ENCODE peak calls at places on chromosomes 13 and 19, in seven cellular contexts. B, F, M, E, C, H and K are unnamed samples. For H3K4me1 and H3K36me3, the result is how much of the 10 kb centered on the place peaks cover.

GRCh38 chr13:46172531-46172991 is 9.4 kb downstream of the LCP1 start:
- DNase-seq in E (peak), H (no peak), B (no peak), M (peak), F (no peak), C (peak), K (peak)

GRCh38 chr13:99590519-99591011 is 89.3 kb downstream of the TM9SF2 start:
- DNase-seq in M (no peak), F (no peak), C (no peak), E (no peak), H (no peak), B (no peak), K (no peak)

GRCh38 chr19:43826787-43827754 is at the start of gene ZNF283:
- DNase-seq in M (peak), C (peak), E (peak), F (peak), H (peak), B (peak), K (peak)

GRCh38 chr13:48536851-48537250 is 4.0 kb upstream of the RCBTB2 start:
- DNase-seq in B (no peak), C (no peak), H (no peak), M (no peak), E (no peak), F (no peak), K (no peak)

GRCh38 chr13:78317030-78317429 is 286.3 kb downstream of the POU4F1 start:
- DNase-seq in H (peak), C (no peak), M (no peak), F (no peak), B (no peak), E (no peak), K (no peak)

GRCh38 chr13:38866649-38867048 is 124.0 kb downstream of the STOML3 start:
- DNase-seq in F (no peak), H (no peak), C (no peak), M (no peak), B (no peak), E (no peak), K (peak)

GRCh38 chr19:19405919-19406877 is 723 bp downstream of the GATAD2A start:
- DNase-seq in H (peak), M (peak), E (peak), F (peak), B (peak), C (no peak), K (no peak)

GRCh38 chr13:32791545-32792172 is 205.4 kb downstream of the PDS5B start:
- DNase-seq in H (no peak), E (peak), F (no peak), C (no peak), M (no peak), B (no peak), K (no peak)

GRCh38 chr19:49145485-49146407 is 9.4 kb downstream of the HRC start:
- DNase-seq in C (peak), M (peak), E (peak), B (peak), F (peak), H (peak), K (peak)

GRCh38 chr13:108551674-108552073 is 77.7 kb upstream of the MYO16 start:
- DNase-seq in H (no peak), M (no peak), C (no peak), E (no peak), B (no peak), F (no peak), K (no peak)

GRCh38 chr19:10033614-10034013 is 20.3 kb downstream of the RDH8 start:
- DNase-seq in B (no peak), F (no peak), H (no peak), C (no peak), M (no peak), E (no peak), K (peak)

GRCh38 chr19:54178581-54179261 is 5.8 kb upstream of the TMC4 start:
- DNase-seq in H (no peak), C (no peak), B (no peak), E (peak), F (no peak), M (peak), K (no peak)

GRCh38 chr19:16325671-16326400 is 1.2 kb downstream of the KLF2 start:
- DNase-seq in H (peak), C (peak), B (peak), E (peak), M (peak), F (peak), K (no peak)

GRCh38 chr19:7196721-7197168 is 97.5 kb downstream of the INSR start:
- DNase-seq in B (peak), H (peak), E (no peak), M (no peak), C (no peak), F (no peak), K (no peak)

GRCh38 chr19:39112338-39112890 is 13.2 kb upstream of the PAK4 start:
- DNase-seq in C (no peak), E (no peak), M (no peak), H (no peak), B (no peak), F (no peak), K (peak)

GRCh38 chr19:35061583-35062373 is 20.3 kb downstream of the HPN start:
- DNase-seq in E (no peak), F (no peak), H (no peak), B (no peak), C (no peak), M (no peak), K (no peak)

GRCh38 chr19:1102407-1103106 is 1.2 kb upstream of the GPX4 start:
- DNase-seq in C (no peak), B (peak), H (peak), F (no peak), E (no peak), M (no peak), K (peak)

GRCh38 chr19:49333426-49334288 is 1.5 kb upstream of the CD37 start:
- DNase-seq in F (no peak), B (peak), M (peak), C (peak), H (no peak), E (peak), K (peak)

GRCh38 chr19:42274065-42274682 is 5.1 kb downstream of the CIC start:
- DNase-seq in M (peak), C (no peak), B (peak), F (peak), E (no peak), H (peak), K (no peak)

GRCh38 chr19:5693195-5694166 is 3.4 kb downstream of the RPL36 start:
- DNase-seq in C (no peak), M (peak), H (peak), B (no peak), E (no peak), F (no peak), K (no peak)
- H3K4me1 ChIP-seq in C (under half), M (half or more), H (under half), B (under half), E (under half), F (under half), K (under half)

DNA sequence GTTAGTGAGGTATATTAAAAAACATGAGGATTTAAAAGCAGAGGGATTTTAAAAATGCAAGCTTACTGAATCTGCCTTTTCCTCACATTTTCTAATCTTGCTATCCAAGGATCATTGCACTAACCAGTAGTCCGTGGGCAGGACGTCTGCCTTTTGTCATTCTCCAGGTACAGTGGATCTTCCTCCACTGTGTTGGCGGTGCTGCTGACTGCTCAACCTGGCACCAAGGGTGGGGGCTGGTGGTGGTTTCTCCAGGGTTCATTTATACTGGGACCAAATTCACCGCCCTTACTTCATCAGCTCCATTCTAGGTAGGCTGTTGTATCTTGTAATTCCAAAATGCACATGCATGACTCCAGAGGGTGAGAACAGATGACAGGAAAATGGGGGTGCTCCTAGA is 169.3 kb downstream of the STK24 start:
- DNase-seq in E (no peak), M (no peak), F (no peak), H (no peak), B (no peak), C (no peak), K (no peak)
- H3K36me3 ChIP-seq in E (under half), M (under half), F (under half), H (under half), B (under half), C (under half), K (under half)

DNA sequence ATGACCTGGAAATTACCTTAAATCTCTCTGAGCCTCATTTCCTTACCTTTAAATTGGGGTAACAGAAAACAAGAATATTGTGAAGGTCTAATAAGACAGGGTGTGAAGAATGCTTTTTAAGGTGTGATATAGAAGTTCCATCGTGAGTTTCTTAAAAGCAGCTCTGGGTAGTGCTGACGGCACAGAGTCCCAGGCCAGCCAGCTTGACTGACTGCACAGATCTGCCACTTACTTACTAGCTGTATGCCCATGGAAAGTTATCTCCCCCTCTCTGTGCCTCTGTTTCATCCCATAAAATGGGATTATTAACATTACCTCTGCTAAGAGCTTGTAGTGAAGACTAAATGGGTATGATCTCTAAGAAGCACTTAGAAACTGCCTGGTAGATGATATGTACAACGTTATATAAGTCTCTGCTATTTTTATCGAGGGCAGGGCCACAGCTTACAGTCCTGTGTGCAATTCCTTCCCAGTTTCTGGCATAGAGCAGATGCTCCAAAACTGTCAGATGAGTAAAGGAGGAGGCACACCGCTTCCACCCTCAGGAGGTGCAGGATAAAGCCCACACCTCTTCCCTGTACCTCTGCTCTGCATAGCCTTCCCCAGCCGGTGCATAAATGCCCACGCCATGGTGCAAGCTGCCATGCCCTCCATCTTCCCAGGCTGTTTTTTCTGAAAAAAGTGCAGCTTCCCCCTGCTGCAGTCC is 99.6 kb downstream of the MBNL2 start:
- DNase-seq in C (no peak), H (no peak), F (no peak), E (no peak), B (no peak), M (no peak), K (no peak)
- H3K4me1 ChIP-seq in C (under half), H (under half), F (under half), E (under half), B (under half), M (under half), K (under half)

GRCh38 chr13:92313382-92313781 is 913.2 kb upstream of the GPC6 start:
- DNase-seq in H (no peak), M (no peak), E (no peak), F (no peak), C (no peak), B (no peak), K (no peak)
- H3K36me3 ChIP-seq in H (under half), M (under half), E (under half), F (under half), C (under half), B (under half), K (under half)

GRCh38 chr13:75904012-75904411 is 267.9 kb downstream of the LMO7 start:
- DNase-seq in M (no peak), B (no peak), F (no peak), C (no peak), H (no peak), E (no peak), K (no peak)
- H3K4me1 ChIP-seq in M (under half), B (under half), F (under half), C (under half), H (under half), E (under half), K (under half)